ENCODE peak calls at places on chromosome 19, in eight cellular contexts. One of them, this sample, is unnamed.

GRCh38 chr19:8426283-8426682 is 13.2 kb downstream of the MARCHF2 start:
- DNase-seq in lower leg skin: no peak
- DNase-seq in A549: no peak
- DNase-seq in body of pancreas: no peak
- DNase-seq in sigmoid colon: no peak
- DNase-seq in IMR-90: no peak
- DNase-seq in prostate gland: no peak
- DNase-seq in suprapubic skin: no peak
- DNase-seq in this sample: no peak

GRCh38 chr19:21697698-21698097 is 69.7 kb downstream of the ZNF100 start:
- DNase-seq in IMR-90: no peak
- DNase-seq in sigmoid colon: no peak
- DNase-seq in suprapubic skin: no peak
- DNase-seq in body of pancreas: no peak
- DNase-seq in lower leg skin: no peak
- DNase-seq in prostate gland: no peak
- DNase-seq in A549: no peak
- DNase-seq in this sample: no peak

GRCh38 chr19:16061943-16062342 is 14.4 kb upstream of the TPM4 start:
- DNase-seq in A549: no peak
- DNase-seq in lower leg skin: no peak
- DNase-seq in IMR-90: no peak
- DNase-seq in suprapubic skin: no peak
- DNase-seq in prostate gland: no peak
- DNase-seq in body of pancreas: no peak
- DNase-seq in sigmoid colon: no peak
- DNase-seq in this sample: no peak

GRCh38 chr19:35355851-35356460 is 2.3 kb upstream of the FFAR3 start:
- DNase-seq in IMR-90: no peak
- DNase-seq in lower leg skin: no peak
- DNase-seq in prostate gland: no peak
- DNase-seq in body of pancreas: no peak
- DNase-seq in suprapubic skin: peak
- DNase-seq in A549: no peak
- DNase-seq in sigmoid colon: peak
- DNase-seq in this sample: no peak

GRCh38 chr19:43797118-43797517 is 5.1 kb downstream of the LYPD5 start:
- DNase-seq in sigmoid colon: no peak
- DNase-seq in suprapubic skin: no peak
- DNase-seq in IMR-90: no peak
- DNase-seq in lower leg skin: no peak
- DNase-seq in body of pancreas: no peak
- DNase-seq in A549: no peak
- DNase-seq in prostate gland: no peak
- DNase-seq in this sample: no peak

GRCh38 chr19:55688422-55689218 is 13.6 kb downstream of the EPN1 start:
- DNase-seq in IMR-90: no peak
- DNase-seq in sigmoid colon: peak
- DNase-seq in lower leg skin: no peak
- DNase-seq in body of pancreas: no peak
- DNase-seq in suprapubic skin: no peak
- DNase-seq in A549: no peak
- DNase-seq in prostate gland: no peak
- DNase-seq in this sample: no peak

GRCh38 chr19:48501446-48501960 is 10.1 kb downstream of the LMTK3 start:
- DNase-seq in prostate gland: peak
- DNase-seq in body of pancreas: peak
- DNase-seq in sigmoid colon: no peak
- DNase-seq in A549: no peak
- DNase-seq in IMR-90: no peak
- DNase-seq in lower leg skin: no peak
- DNase-seq in suprapubic skin: no peak
- DNase-seq in this sample: no peak

GRCh38 chr19:51317381-51317780 is 5.9 kb downstream of the IGLON5 start:
- DNase-seq in body of pancreas: no peak
- DNase-seq in prostate gland: no peak
- DNase-seq in IMR-90: no peak
- DNase-seq in sigmoid colon: no peak
- DNase-seq in A549: no peak
- DNase-seq in lower leg skin: no peak
- DNase-seq in suprapubic skin: no peak
- DNase-seq in this sample: peak

GRCh38 chr19:47228168-47228936 is 2.6 kb downstream of the BBC3 start:
- DNase-seq in prostate gland: no peak
- DNase-seq in A549: peak
- DNase-seq in body of pancreas: peak
- DNase-seq in sigmoid colon: peak
- DNase-seq in lower leg skin: peak
- DNase-seq in suprapubic skin: no peak
- DNase-seq in IMR-90: peak
- DNase-seq in this sample: no peak

GRCh38 chr19:55670280-55671053 is 4.6 kb upstream of the EPN1 start:
- DNase-seq in prostate gland: no peak
- DNase-seq in A549: peak
- DNase-seq in body of pancreas: no peak
- DNase-seq in sigmoid colon: peak
- DNase-seq in lower leg skin: no peak
- DNase-seq in IMR-90: peak
- DNase-seq in suprapubic skin: peak
- DNase-seq in this sample: peak

GRCh38 chr19:47228937-47229673 is 1.9 kb downstream of the BBC3 start:
- DNase-seq in IMR-90: peak
- DNase-seq in lower leg skin: no peak
- DNase-seq in body of pancreas: no peak
- DNase-seq in sigmoid colon: peak
- DNase-seq in A549: peak
- DNase-seq in suprapubic skin: no peak
- DNase-seq in prostate gland: no peak
- DNase-seq in this sample: no peak

GRCh38 chr19:2810141-2811091 is 9.3 kb upstream of the ZNF554 start:
- DNase-seq in IMR-90: no peak
- DNase-seq in lower leg skin: no peak
- DNase-seq in A549: no peak
- DNase-seq in body of pancreas: no peak
- DNase-seq in sigmoid colon: no peak
- DNase-seq in suprapubic skin: no peak
- DNase-seq in prostate gland: no peak
- DNase-seq in this sample: no peak

GRCh38 chr19:49573451-49573850 is 6.9 kb downstream of the NOSIP start:
- DNase-seq in prostate gland: no peak
- DNase-seq in lower leg skin: no peak
- DNase-seq in body of pancreas: no peak
- DNase-seq in IMR-90: peak
- DNase-seq in suprapubic skin: no peak
- DNase-seq in A549: no peak
- DNase-seq in sigmoid colon: no peak
- DNase-seq in this sample: no peak

GRCh38 chr19:27679905-27680304 is 1533.0 kb downstream of the UQCRFS1 start:
- DNase-seq in suprapubic skin: no peak
- DNase-seq in IMR-90: no peak
- DNase-seq in body of pancreas: no peak
- DNase-seq in prostate gland: no peak
- DNase-seq in A549: no peak
- DNase-seq in sigmoid colon: no peak
- DNase-seq in lower leg skin: no peak
- DNase-seq in this sample: no peak

GRCh38 chr19:47417746-47418594 is 1.4 kb downstream of the MEIS3 start:
- DNase-seq in A549: no peak
- DNase-seq in suprapubic skin: no peak
- DNase-seq in IMR-90: peak
- DNase-seq in body of pancreas: no peak
- DNase-seq in lower leg skin: no peak
- DNase-seq in sigmoid colon: no peak
- DNase-seq in prostate gland: no peak
- DNase-seq in this sample: no peak

GRCh38 chr19:49912965-49913685 is 15.9 kb upstream of the ATF5 start:
- DNase-seq in suprapubic skin: no peak
- DNase-seq in A549: no peak
- DNase-seq in body of pancreas: no peak
- DNase-seq in prostate gland: no peak
- DNase-seq in IMR-90: peak
- DNase-seq in sigmoid colon: no peak
- DNase-seq in lower leg skin: no peak
- DNase-seq in this sample: no peak

GRCh38 chr19:17539288-17540117 is 15.9 kb upstream of the COLGALT1 start:
- DNase-seq in sigmoid colon: peak
- DNase-seq in A549: peak
- DNase-seq in IMR-90: peak
- DNase-seq in body of pancreas: peak
- DNase-seq in suprapubic skin: peak
- DNase-seq in prostate gland: peak
- DNase-seq in lower leg skin: peak
- DNase-seq in this sample: peak
- TF ChIP-seq POLR2A in sigmoid colon: no peak
- TF ChIP-seq POLR2A in A549: no peak
- TF ChIP-seq POLR2A in IMR-90: no peak
- TF ChIP-seq POLR2A in body of pancreas: no peak
- TF ChIP-seq POLR2A in suprapubic skin: no peak
- TF ChIP-seq POLR2A in prostate gland: no peak
- TF ChIP-seq POLR2A in lower leg skin: no peak
- TF ChIP-seq POLR2A in this sample: peak

DNA sequence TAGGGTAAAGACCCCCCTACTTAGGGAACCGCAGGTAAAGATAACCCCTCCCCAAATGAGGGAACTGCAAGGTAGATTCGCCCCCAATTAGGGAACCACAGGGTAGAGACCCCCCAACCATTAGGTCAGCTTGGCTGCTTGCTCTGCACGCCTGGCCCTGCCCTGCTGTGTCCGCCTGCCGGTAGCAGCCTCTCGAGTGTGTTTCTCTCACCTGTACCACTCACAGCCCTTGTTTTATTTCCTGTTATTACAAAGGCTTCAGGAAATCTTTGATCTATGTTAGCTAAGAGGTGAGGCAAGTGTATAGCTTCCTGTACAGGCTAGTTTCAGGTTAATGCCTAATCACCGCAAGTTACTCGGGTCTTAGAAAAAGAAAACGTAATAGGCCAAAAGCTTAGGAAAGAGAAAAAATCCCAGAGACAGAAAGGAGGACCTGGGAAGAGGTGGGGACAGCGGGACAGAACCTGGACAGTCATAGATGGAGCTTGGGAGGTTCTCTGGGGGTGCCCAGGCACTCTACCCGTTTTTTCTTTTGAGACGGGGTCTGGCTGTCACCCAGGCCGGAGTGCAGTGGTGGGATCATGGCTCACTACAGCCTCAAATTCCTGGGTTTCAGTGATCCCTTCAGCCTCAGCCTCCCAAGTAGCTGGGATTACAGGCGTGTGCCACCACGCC is 23.1 kb upstream of the EIF3G start:
- DNase-seq in prostate gland: no peak
- DNase-seq in lower leg skin: no peak
- DNase-seq in suprapubic skin: no peak
- DNase-seq in IMR-90: no peak
- DNase-seq in A549: no peak
- DNase-seq in body of pancreas: no peak
- DNase-seq in sigmoid colon: no peak
- DNase-seq in this sample: no peak
- TF ChIP-seq POLR2A in prostate gland: no peak
- TF ChIP-seq POLR2A in lower leg skin: no peak
- TF ChIP-seq POLR2A in suprapubic skin: no peak
- TF ChIP-seq POLR2A in IMR-90: no peak
- TF ChIP-seq POLR2A in A549: no peak
- TF ChIP-seq POLR2A in body of pancreas: no peak
- TF ChIP-seq POLR2A in sigmoid colon: no peak
- TF ChIP-seq POLR2A in this sample: no peak

DNA sequence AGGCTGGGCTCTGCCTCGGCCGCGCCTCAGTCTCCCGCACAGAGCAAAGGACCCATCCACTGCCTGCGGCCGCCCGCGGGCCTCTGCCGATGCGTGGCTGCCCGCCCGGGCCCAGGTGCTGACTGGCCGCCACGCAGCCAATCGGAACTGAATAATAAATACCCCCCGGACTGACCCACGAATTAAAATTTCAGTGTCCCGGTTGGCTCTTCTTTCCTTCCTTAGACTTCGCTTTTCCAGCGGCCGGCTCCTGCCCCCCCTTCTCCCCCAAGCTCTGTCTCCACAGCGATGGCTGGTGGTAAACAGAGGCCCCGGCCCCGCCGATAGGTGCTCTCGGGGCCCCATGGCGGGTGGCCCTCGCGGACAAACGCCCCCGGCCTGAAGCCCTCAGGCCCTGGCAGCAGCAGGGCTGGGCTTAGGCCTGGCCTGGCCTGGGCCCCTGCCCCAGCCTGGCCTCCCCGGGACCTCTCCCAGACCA is 2.6 kb downstream of the ZBTB7A start:
- DNase-seq in sigmoid colon: peak
- DNase-seq in A549: no peak
- DNase-seq in lower leg skin: no peak
- DNase-seq in body of pancreas: peak
- DNase-seq in prostate gland: no peak
- DNase-seq in IMR-90: peak
- DNase-seq in suprapubic skin: no peak
- DNase-seq in this sample: no peak
- TF ChIP-seq POLR2A in sigmoid colon: peak
- TF ChIP-seq POLR2A in A549: no peak
- TF ChIP-seq POLR2A in lower leg skin: no peak
- TF ChIP-seq POLR2A in body of pancreas: no peak
- TF ChIP-seq POLR2A in prostate gland: no peak
- TF ChIP-seq POLR2A in IMR-90: peak
- TF ChIP-seq POLR2A in suprapubic skin: no peak
- TF ChIP-seq POLR2A in this sample: no peak

GRCh38 chr19:5892772-5893275 is 10.8 kb downstream of the NDUFA11 start:
- DNase-seq in IMR-90: no peak
- DNase-seq in sigmoid colon: no peak
- DNase-seq in A549: no peak
- DNase-seq in lower leg skin: no peak
- DNase-seq in body of pancreas: no peak
- DNase-seq in suprapubic skin: no peak
- DNase-seq in prostate gland: no peak
- DNase-seq in this sample: no peak

GRCh38 chr19:5889288-5889971 is 14.2 kb downstream of the NDUFA11 start:
- DNase-seq in body of pancreas: no peak
- DNase-seq in lower leg skin: no peak
- DNase-seq in A549: no peak
- DNase-seq in sigmoid colon: no peak
- DNase-seq in prostate gland: no peak
- DNase-seq in IMR-90: peak
- DNase-seq in suprapubic skin: no peak
- DNase-seq in this sample: no peak

GRCh38 chr19:5891938-5892771 is 11.4 kb downstream of the NDUFA11 start:
- DNase-seq in suprapubic skin: no peak
- DNase-seq in A549: peak
- DNase-seq in lower leg skin: no peak
- DNase-seq in body of pancreas: peak
- DNase-seq in prostate gland: no peak
- DNase-seq in IMR-90: peak
- DNase-seq in sigmoid colon: no peak
- DNase-seq in this sample: no peak

GRCh38 chr19:5891572-5891937 is 12.0 kb downstream of the NDUFA11 start:
- DNase-seq in sigmoid colon: no peak
- DNase-seq in lower leg skin: no peak
- DNase-seq in suprapubic skin: no peak
- DNase-seq in A549: no peak
- DNase-seq in prostate gland: no peak
- DNase-seq in IMR-90: no peak
- DNase-seq in body of pancreas: no peak
- DNase-seq in this sample: no peak

DNA sequence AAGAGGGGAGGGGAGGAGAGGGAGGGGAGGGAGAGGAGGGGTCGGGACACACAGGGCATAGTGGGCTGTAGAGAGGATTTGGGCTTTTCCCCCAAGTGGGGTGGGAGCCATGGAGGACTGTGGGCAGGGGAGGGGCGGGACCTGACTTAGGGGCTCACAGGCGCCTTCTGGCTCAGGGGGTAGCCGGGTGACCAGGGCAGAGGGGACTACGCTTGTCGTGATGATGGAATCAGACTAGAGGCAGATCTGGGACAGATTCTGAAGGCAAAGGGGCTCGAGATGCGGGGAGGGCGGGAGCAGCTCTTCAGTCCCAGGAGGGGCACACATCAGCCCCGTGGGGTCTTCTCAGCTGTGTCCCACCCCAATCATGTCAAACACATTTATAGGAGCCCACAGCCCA is 13.5 kb downstream of the NDUFA11 start:
- DNase-seq in prostate gland: no peak
- DNase-seq in sigmoid colon: no peak
- DNase-seq in A549: no peak
- DNase-seq in IMR-90: no peak
- DNase-seq in suprapubic skin: no peak
- DNase-seq in lower leg skin: no peak
- DNase-seq in body of pancreas: no peak
- DNase-seq in this sample: no peak
- TF ChIP-seq POLR2A in prostate gland: no peak
- TF ChIP-seq POLR2A in sigmoid colon: no peak
- TF ChIP-seq POLR2A in A549: no peak
- TF ChIP-seq POLR2A in IMR-90: no peak
- TF ChIP-seq POLR2A in suprapubic skin: no peak
- TF ChIP-seq POLR2A in lower leg skin: no peak
- TF ChIP-seq POLR2A in body of pancreas: no peak
- TF ChIP-seq POLR2A in this sample: no peak

This sample was measured in H54.